ENCODE peak calls at places on chromosomes 7 and 10, in five cellular contexts. H is Panc1, Y is HL-60, S is GM23338, L is breast epithelium. C is an unnamed sample. For H3K27me3, the result is how much of the 10 kb centered on the place peaks cover.

GRCh38 chr7:128165927-128166420 is 75.1 kb upstream of the LEP start:
- DNase-seq in Y (no peak), S (no peak), H (no peak), L (no peak), C (no peak)

GRCh38 chr7:55570218-55570873 is 2.0 kb downstream of the VOPP1 start:
- DNase-seq in L (no peak), S (no peak), H (no peak), Y (no peak), C (no peak)

GRCh38 chr7:44787041-44787440 is 9.4 kb upstream of the PPIA start:
- DNase-seq in H (no peak), Y (no peak), L (no peak), S (no peak), C (no peak)

GRCh38 chr7:55065079-55065478 is 46.3 kb downstream of the EGFR start:
- DNase-seq in L (no peak), S (no peak), H (peak), Y (no peak), C (no peak)

GRCh38 chr7:145978769-145979168 is 137.8 kb upstream of the CNTNAP2 start:
- DNase-seq in H (no peak), L (no peak), S (no peak), Y (no peak), C (no peak)

GRCh38 chr7:50653997-50654425 is 88.8 kb upstream of the DDC start:
- DNase-seq in L (no peak), Y (no peak), S (no peak), H (no peak), C (no peak)

GRCh38 chr10:119281581-119282071 is 74.3 kb downstream of the GRK5 start:
- DNase-seq in Y (no peak), S (no peak), H (no peak), L (peak), C (no peak)

GRCh38 chr7:157129200-157129599 is 9.5 kb upstream of the UBE3C start:
- DNase-seq in L (no peak), H (no peak), Y (no peak), S (no peak), C (no peak)

GRCh38 chr10:117016271-117016670 is 11.3 kb upstream of the SHTN1 start:
- DNase-seq in S (no peak), L (no peak), H (no peak), Y (no peak), C (no peak)

GRCh38 chr10:88104213-88104612 is 240.8 kb downstream of the PTEN start:
- DNase-seq in S (no peak), L (no peak), H (no peak), Y (no peak), C (no peak)

GRCh38 chr7:46725136-46725535 is 804.1 kb upstream of the IGFBP3 start:
- DNase-seq in H (no peak), S (no peak), L (no peak), Y (no peak), C (no peak)

GRCh38 chr7:130401531-130401930 is 21.2 kb downstream of the CPA1 start:
- DNase-seq in H (no peak), S (no peak), L (no peak), Y (no peak), C (no peak)

GRCh38 chr10:110498982-110499795 is 1.5 kb downstream of the DUSP5 start:
- DNase-seq in L (no peak), Y (no peak), H (no peak), S (peak), C (peak)

GRCh38 chr10:71923138-71923692 is 41.0 kb upstream of the CHST3 start:
- DNase-seq in S (peak), Y (no peak), L (no peak), H (no peak), C (no peak)

GRCh38 chr7:69748530-69748929 is 150.3 kb downstream of the AUTS2 start:
- DNase-seq in L (no peak), S (no peak), Y (no peak), H (no peak), C (no peak)

GRCh38 chr10:62978417-62978955 is 154.6 kb upstream of the NRBF2 start:
- DNase-seq in H (no peak), S (no peak), Y (no peak), L (no peak), C (no peak)

GRCh38 chr10:88849224-88849623 is 2.4 kb downstream of the ANKRD22 start:
- DNase-seq in Y (peak), S (no peak), L (no peak), H (no peak), C (no peak)

GRCh38 chr10:122630526-122630925 is 69.1 kb downstream of the C10orf120 start:
- DNase-seq in L (no peak), H (no peak), S (no peak), Y (no peak), C (no peak)

GRCh38 chr7:1567893-1568292 is 1.9 kb downstream of the PSMG3 start:
- DNase-seq in Y (no peak), H (no peak), S (no peak), L (no peak), C (no peak)

GRCh38 chr7:90655566-90655965 is 59.4 kb downstream of the CDK14 start:
- DNase-seq in Y (no peak), S (no peak), H (no peak), L (no peak), C (no peak)

GRCh38 chr10:122089343-122090015 is 100.5 kb downstream of the TACC2 start:
- DNase-seq in Y (no peak), H (no peak), S (no peak), L (no peak), C (no peak)

GRCh38 chr7:75977741-75978140 is 16.7 kb downstream of the TMEM120A start:
- DNase-seq in Y (no peak), S (no peak), L (no peak), H (no peak), C (no peak)

GRCh38 chr7:148862481-148862880 is 21.6 kb downstream of the EZH2 start:
- DNase-seq in Y (no peak), L (no peak), H (no peak), S (no peak), C (no peak)

GRCh38 chr7:107045195-107045960 is 873 bp downstream of the PRKAR2B start:
- DNase-seq in H (no peak), L (no peak), S (peak), Y (no peak), C (no peak)

GRCh38 chr7:139681463-139681755 is 96.4 kb downstream of the HIPK2 start:
- DNase-seq in H (no peak), Y (no peak), S (no peak), L (no peak), C (no peak)
- H3K27ac ChIP-seq in H (peak), Y (no peak), S (no peak), L (peak), C (peak)

GRCh38 chr10:123743441-123744225 is 77.5 kb downstream of the GPR26 start:
- DNase-seq in H (no peak), S (no peak), Y (no peak), L (peak), C (no peak)
- TF ChIP-seq POLR2AphosphoS5 in H (no peak), S (no peak), Y (no peak), L (no peak), C (no peak)

GRCh38 chr10:93577565-93577964 is 11.1 kb downstream of the FFAR4 start:
- DNase-seq in Y (no peak), S (no peak), L (no peak), H (no peak), C (no peak)

GRCh38 chr10:93572606-93573005 is 6.1 kb downstream of the FFAR4 start:
- DNase-seq in H (no peak), Y (no peak), L (no peak), S (no peak), C (no peak)

GRCh38 chr10:93570383-93570782 is 3.9 kb downstream of the FFAR4 start:
- DNase-seq in L (no peak), S (peak), H (no peak), Y (no peak), C (no peak)

GRCh38 chr10:93576888-93577287 is 10.4 kb downstream of the FFAR4 start:
- DNase-seq in L (no peak), Y (no peak), S (no peak), H (peak), C (no peak)

DNA sequence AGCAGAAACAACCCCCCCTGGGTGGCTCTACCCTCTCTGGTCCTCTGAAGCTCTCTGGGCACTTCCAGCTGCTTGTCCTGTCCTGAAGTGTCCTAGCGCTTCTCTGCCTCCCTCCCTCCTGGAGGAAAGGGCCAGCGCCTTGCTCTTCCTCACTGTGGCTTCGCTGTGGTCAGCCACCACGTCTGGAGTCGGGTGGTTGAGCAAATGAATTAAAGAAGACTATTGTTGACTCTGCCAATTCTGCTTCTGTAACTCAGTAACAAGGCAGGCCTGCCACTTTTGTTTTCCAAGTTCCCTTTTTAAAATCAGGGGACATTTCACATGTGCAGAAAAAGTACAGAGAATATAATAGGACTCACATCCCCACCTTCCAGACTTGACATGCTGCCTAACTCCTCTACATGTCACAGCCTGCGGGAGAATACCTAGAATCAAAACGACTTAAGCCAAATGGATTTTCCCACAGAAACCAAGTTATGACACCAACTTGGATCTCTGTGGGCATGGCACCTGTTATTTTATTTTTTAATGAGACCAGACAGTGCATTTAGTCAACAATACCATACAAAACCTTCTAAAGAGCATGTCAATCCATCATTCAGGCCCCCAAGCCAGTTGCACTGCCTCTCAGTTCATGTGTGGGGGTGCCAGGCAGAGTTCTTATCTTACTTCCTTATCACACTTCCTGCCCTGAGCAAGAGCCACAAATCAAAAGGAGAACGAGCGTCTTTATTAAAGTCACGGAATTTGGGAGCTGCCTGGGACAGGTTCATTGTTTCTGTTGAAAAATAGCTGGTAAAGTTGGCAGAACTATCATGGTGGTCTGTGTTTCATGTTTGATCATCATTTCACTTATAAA is 6.8 kb downstream of the FFAR4 start:
- DNase-seq in L (no peak), Y (peak), S (no peak), H (no peak), C (peak)
- H3K27me3 ChIP-seq in L (under half), Y (under half), S (under half), H (under half), C (under half)

DNA sequence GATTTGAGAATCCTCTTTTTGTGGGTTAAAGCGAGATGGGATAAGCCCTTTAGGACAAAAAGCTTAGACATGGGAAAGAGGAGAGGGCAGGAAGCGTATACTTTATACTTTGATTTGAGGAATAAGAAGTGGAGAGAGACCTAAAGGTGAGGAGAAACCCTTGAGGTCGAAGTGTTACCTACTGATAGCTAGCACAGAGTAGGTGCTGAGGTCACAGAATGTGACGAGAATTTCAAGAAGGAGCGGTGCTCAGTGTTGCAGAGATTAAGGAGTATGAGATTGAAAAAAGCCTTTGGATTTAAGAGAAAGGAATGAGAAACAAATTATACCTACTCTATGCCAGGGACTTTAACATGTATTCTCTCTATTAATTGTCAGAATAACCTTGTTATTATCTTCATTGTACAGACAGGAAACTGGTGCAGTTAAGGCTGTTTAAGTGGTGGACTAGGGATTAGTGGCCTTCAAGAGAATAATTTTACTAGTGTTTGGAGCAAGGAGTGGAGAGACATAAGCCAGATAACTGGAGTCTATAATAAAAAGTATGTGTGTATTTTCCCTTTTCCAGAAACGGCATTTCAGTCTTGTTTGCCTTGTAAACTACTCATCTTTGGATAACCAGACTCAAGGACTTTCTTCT is 8.8 kb downstream of the CAPZA2 start:
- DNase-seq in S (no peak), H (no peak), L (no peak), Y (no peak), C (no peak)
- H3K27ac ChIP-seq in S (peak), H (no peak), L (peak), Y (no peak), C (peak)

GRCh38 chr7:232571-233455 is 40.4 kb downstream of the FAM20C start:
- DNase-seq in S (no peak), H (no peak), Y (no peak), L (no peak), C (no peak)

GRCh38 chr7:235576-236395 is 43.4 kb downstream of the FAM20C start:
- DNase-seq in H (no peak), S (no peak), L (no peak), Y (no peak), C (peak)

GRCh38 chr7:233456-234035 is 41.2 kb downstream of the FAM20C start:
- DNase-seq in S (no peak), H (no peak), L (no peak), Y (no peak), C (peak)

GRCh38 chr7:234712-235553 is 42.6 kb downstream of the FAM20C start:
- DNase-seq in L (peak), Y (no peak), S (no peak), H (no peak), C (peak)

DNA sequence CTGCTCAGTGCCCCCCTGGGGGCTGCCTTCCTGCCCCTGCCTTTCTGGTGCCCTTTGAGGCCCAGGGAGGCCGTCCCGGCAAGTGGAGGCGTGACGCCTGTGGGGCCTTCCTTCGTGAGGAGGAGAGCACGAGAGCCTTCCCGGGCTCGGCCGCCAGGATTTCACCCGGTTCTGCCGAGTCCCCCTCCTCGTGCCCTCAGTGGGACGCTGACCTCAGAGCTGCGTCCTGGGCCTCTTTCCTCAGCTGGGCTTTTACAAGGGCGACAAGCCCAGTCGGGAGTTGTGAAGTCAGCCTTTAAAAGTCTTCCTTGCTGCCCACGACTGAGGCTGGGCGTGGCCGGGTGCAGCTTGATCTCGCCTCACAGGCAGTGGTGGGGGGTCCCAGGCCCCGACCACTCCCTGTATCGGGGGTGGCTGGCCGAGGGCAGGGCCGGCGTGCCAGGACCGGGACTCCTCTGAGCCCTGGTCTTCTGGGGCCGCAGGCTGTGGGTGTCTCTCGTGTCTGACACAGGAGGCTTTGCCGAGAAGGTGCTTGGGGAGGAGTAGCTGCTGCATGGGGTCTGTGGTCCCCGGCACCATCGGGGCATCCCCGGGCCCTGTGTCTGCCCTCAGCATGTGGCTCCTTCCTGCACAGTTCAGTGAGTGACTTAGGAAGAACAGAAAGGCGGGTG is 41.8 kb downstream of the FAM20C start:
- DNase-seq in H (no peak), S (no peak), L (no peak), Y (no peak), C (no peak)
- TF ChIP-seq POLR2AphosphoS5 in H (no peak), S (no peak), L (no peak), Y (no peak), C (no peak)

DNA sequence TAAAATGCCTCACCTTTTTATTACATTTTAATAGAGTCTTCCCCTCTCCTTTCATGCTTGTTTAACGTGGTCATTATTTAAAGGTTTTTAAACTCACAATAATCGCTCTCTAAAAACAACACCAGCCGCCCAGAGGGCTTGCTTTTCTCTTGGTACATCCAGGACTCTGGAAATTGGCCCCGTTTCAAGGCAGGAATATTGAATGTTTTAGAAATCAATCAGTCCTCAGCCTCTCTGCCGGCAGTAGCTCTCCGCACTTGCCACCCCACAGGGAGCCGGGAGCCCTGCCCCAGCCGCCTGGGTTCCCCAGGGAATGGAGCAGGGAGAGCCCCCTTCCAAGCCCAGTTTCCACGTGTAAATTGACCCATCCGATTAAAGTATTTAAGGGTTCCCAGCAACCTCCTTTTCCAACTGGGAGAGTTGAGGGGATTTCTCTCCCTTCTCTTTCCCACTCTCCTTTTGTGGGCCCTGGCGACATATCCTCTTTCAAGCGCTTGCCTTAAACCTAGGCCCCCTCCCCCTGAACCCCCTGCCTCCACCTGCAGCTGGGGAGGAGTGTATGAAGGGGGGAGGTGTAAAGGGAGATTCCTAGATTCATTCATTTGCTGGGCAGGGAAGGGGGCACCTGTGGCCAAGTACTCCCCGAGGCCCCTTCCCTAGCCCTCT is 1.9 kb downstream of the FGF8 start:
- DNase-seq in L (no peak), H (no peak), S (peak), Y (no peak), C (peak)
- H3K27me3 ChIP-seq in L (half or more), H (under half), S (half or more), Y (under half), C (under half)

DNA sequence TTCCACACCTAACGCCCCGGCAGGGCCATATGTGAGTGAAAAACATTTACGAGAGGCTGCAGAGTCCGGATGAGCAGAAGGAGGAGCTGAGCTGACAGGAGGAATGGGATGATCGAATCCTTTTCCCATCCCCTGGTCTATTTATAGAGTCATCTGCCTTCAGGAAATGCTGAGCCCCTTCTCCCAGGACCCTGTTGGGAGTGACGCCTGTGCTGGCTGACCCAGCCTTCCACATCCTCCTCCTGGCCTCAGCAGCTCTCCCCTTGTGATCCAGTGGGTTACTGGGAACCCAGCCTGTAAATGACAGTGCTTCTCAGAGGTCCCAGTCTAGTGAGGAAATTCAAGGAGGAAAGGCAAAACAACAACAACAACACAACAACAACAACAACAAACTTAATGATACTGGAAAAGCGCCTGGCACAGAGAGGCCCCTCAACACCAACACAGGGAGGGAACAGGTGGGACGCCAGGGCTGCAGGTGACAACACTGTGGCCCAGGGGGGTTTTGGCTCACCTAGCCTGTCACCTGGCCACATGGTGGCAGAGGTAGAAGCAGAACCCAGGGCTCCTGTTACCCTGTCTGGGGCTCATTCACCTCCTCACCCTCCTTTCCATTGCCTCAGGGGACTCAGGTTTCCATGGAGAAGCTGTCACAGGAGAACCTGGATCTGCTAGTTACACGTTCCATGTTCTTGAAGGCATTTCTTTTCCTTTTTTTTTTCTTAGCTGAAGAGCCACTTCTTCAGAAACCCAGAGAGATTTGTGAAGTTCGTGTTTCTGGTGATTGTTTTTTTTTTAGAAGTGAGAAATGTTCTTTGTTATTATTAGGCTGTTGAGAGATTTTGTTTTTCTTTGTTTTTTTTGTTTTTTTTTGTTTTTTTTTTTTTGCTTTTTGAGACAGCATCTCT is 16.4 kb downstream of the DENND2A start:
- DNase-seq in Y (no peak), H (no peak), L (no peak), S (peak), C (no peak)
- H3K27ac ChIP-seq in Y (no peak), H (no peak), L (peak), S (peak), C (no peak)

GRCh38 chr7:137081694-137082093 is 213.2 kb downstream of the CHRM2 start:
- DNase-seq in S (no peak), L (no peak), H (no peak), Y (no peak), C (no peak)

GRCh38 chr7:137080516-137081203 is 212.2 kb downstream of the CHRM2 start:
- DNase-seq in S (no peak), H (no peak), Y (no peak), L (no peak), C (no peak)

GRCh38 chr7:137081276-137081675 is 212.8 kb downstream of the CHRM2 start:
- DNase-seq in L (no peak), Y (no peak), H (no peak), S (no peak), C (no peak)

GRCh38 chr7:137086896-137087295 is 218.4 kb downstream of the CHRM2 start:
- DNase-seq in S (peak), L (no peak), Y (no peak), H (no peak), C (no peak)

GRCh38 chr7:137084607-137085380 is 216.3 kb downstream of the CHRM2 start:
- DNase-seq in L (no peak), H (no peak), S (no peak), Y (no peak), C (no peak)
- TF ChIP-seq POLR2AphosphoS5 in L (no peak), H (no peak), S (no peak), Y (no peak), C (no peak)